ENCODE peak calls at places on chromosomes 13 and 19, in ten cellular contexts. R, N, G, T, P, C, Q, I, O and E are unnamed samples.

GRCh38 chr19:48329167-48329891 is 4.0 kb downstream of the EMP3 start:
- DNase-seq in Q (no peak), T (no peak), N (peak), O (no peak), R (peak), P (peak), I (no peak), G (no peak), C (no peak), E (no peak)

GRCh38 chr13:70253834-70254233 is 145.6 kb upstream of the KLHL1 start:
- DNase-seq in N (no peak), O (no peak), T (no peak), R (no peak), P (no peak), C (no peak), I (no peak), Q (peak), G (no peak), E (no peak)

GRCh38 chr19:45076029-45076850 is at the start of gene ZNF296:
- DNase-seq in N (peak), R (peak), I (peak), O (peak), T (peak), P (peak), Q (peak), C (peak), G (no peak), E (no peak)

GRCh38 chr13:95201814-95202521 is 99.3 kb downstream of the ABCC4 start:
- DNase-seq in O (no peak), T (no peak), N (no peak), P (no peak), Q (no peak), C (no peak), I (no peak), G (no peak), R (no peak), E (no peak)

GRCh38 chr13:98977568-98978270 is at the start of gene DOCK9:
- DNase-seq in Q (no peak), R (peak), C (peak), O (no peak), T (no peak), P (peak), G (peak), N (no peak), I (peak), E (no peak)

GRCh38 chr13:105219636-105220035 is 1315.8 kb downstream of the EFNB2 start:
- DNase-seq in O (no peak), R (no peak), N (no peak), G (no peak), Q (no peak), T (no peak), P (peak), I (no peak), C (no peak), E (no peak)

GRCh38 chr13:102517959-102518358 is 78.8 kb upstream of the TPP2 start:
- DNase-seq in N (no peak), G (no peak), T (no peak), O (no peak), Q (no peak), I (no peak), R (no peak), P (no peak), C (no peak), E (no peak)

GRCh38 chr19:6020972-6021805 is 43.2 kb upstream of the RANBP3 start:
- DNase-seq in O (no peak), I (no peak), N (no peak), C (no peak), T (no peak), R (no peak), P (no peak), Q (peak), G (no peak), E (no peak)

GRCh38 chr13:80712026-80712425 is 371.1 kb upstream of the SPRY2 start:
- DNase-seq in O (no peak), T (no peak), P (no peak), N (no peak), C (no peak), G (no peak), R (no peak), I (no peak), Q (no peak), E (no peak)

GRCh38 chr13:98443329-98443728 is 133.6 kb downstream of the STK24 start:
- DNase-seq in T (no peak), I (no peak), O (no peak), C (no peak), Q (no peak), P (peak), R (peak), G (no peak), N (no peak), E (no peak)

GRCh38 chr13:78121459-78122348 is 203.1 kb upstream of the EDNRB start:
- DNase-seq in N (no peak), T (no peak), Q (peak), I (no peak), C (peak), O (no peak), G (no peak), R (peak), P (peak), E (peak)

GRCh38 chr19:30686252-30686762 is 314.1 kb downstream of the ZNF536 start:
- DNase-seq in T (no peak), R (peak), G (no peak), C (peak), I (no peak), Q (no peak), N (no peak), O (no peak), P (peak), E (peak)

GRCh38 chr13:110305949-110306339 is 1.0 kb downstream of the COL4A1 start:
- DNase-seq in G (no peak), N (no peak), C (no peak), Q (no peak), P (peak), I (no peak), R (peak), T (no peak), O (no peak), E (peak)

GRCh38 chr19:37987356-37988332 is 80.6 kb downstream of the SIPA1L3 start:
- DNase-seq in R (no peak), P (peak), G (no peak), N (no peak), I (peak), T (no peak), O (no peak), Q (no peak), C (no peak), E (no peak)

GRCh38 chr19:38395381-38396127 is 7.1 kb downstream of the SPRED3 start:
- DNase-seq in I (no peak), O (no peak), C (no peak), T (no peak), Q (no peak), N (peak), G (no peak), P (no peak), R (no peak), E (no peak)

GRCh38 chr19:14375055-14375581 is 6.1 kb upstream of the ADGRE5 start:
- DNase-seq in G (no peak), I (peak), C (no peak), O (peak), N (peak), R (no peak), Q (no peak), P (no peak), T (no peak), E (no peak)

GRCh38 chr19:38877781-38878574 is at the start of gene RINL:
- DNase-seq in Q (peak), R (no peak), P (no peak), O (peak), N (peak), T (no peak), G (no peak), C (no peak), I (peak), E (peak)

GRCh38 chr19:14565765-14566711 is 5.8 kb downstream of the NDUFB7 start:
- DNase-seq in C (peak), T (no peak), G (no peak), Q (no peak), O (no peak), P (no peak), N (no peak), R (no peak), I (no peak), E (no peak)

GRCh38 chr19:58361900-58362271 is 665 bp downstream of the ZNF497 start:
- DNase-seq in P (no peak), R (peak), G (no peak), Q (no peak), T (peak), N (no peak), I (peak), O (no peak), C (no peak), E (peak)

GRCh38 chr19:3803114-3803888 is 17.1 kb upstream of the MATK start:
- DNase-seq in P (no peak), O (no peak), G (no peak), T (no peak), Q (no peak), N (no peak), I (no peak), C (no peak), R (no peak), E (no peak)

GRCh38 chr19:1622007-1622406 is 16.7 kb upstream of the UQCR11 start:
- DNase-seq in C (no peak), R (no peak), T (no peak), Q (no peak), G (no peak), O (no peak), I (no peak), P (no peak), N (no peak), E (no peak)

GRCh38 chr13:99812611-99813010 is 159.0 kb downstream of the ZIC5 start:
- DNase-seq in O (no peak), R (peak), T (no peak), C (peak), P (peak), N (no peak), G (no peak), I (no peak), Q (no peak), E (no peak)

GRCh38 chr19:38304866-38305429 is 897 bp downstream of the C19orf33 start:
- DNase-seq in O (no peak), T (peak), P (no peak), R (no peak), Q (peak), N (no peak), I (peak), G (no peak), C (no peak), E (peak)

GRCh38 chr13:49637989-49638388 is 9.7 kb downstream of the ARL11 start:
- DNase-seq in R (no peak), C (no peak), I (no peak), O (no peak), Q (peak), N (no peak), T (no peak), G (no peak), P (no peak), E (no peak)

GRCh38 chr19:681029-681626 is 4.9 kb downstream of the FSTL3 start:
- DNase-seq in N (no peak), O (no peak), Q (peak), R (no peak), P (no peak), T (no peak), I (peak), C (peak), G (no peak), E (peak)

GRCh38 chr13:37505531-37505930 is 93.0 kb downstream of the POSTN start:
- DNase-seq in P (no peak), I (no peak), O (no peak), N (no peak), G (no peak), Q (no peak), T (no peak), R (no peak), C (no peak), E (peak)

GRCh38 chr19:32041681-32042292 is 303.6 kb upstream of the ZNF507 start:
- DNase-seq in P (no peak), R (peak), I (no peak), G (peak), T (no peak), C (no peak), O (no peak), N (no peak), Q (no peak), E (peak)

GRCh38 chr19:45769821-45770191 is 754 bp upstream of the SIX5 start:
- DNase-seq in T (no peak), I (peak), N (peak), C (no peak), R (no peak), P (no peak), Q (no peak), G (peak), O (no peak), E (peak)

GRCh38 chr13:42968906-42969305 is 23.1 kb downstream of the EPSTI1 start:
- DNase-seq in O (no peak), Q (peak), N (no peak), T (peak), I (no peak), P (no peak), C (no peak), G (no peak), R (no peak), E (no peak)

GRCh38 chr19:29017788-29018187 is 195.2 kb downstream of the UQCRFS1 start:
- DNase-seq in C (no peak), G (no peak), T (no peak), P (no peak), R (no peak), I (no peak), Q (no peak), N (no peak), O (no peak), E (no peak)

GRCh38 chr19:2331601-2332246 is 3.2 kb downstream of the SPPL2B start:
- DNase-seq in C (peak), P (no peak), Q (no peak), T (no peak), O (no peak), G (no peak), N (no peak), I (no peak), R (no peak), E (no peak)

GRCh38 chr19:16013181-16013850 is 63.0 kb upstream of the TPM4 start:
- DNase-seq in C (no peak), T (no peak), N (no peak), R (no peak), O (no peak), Q (no peak), I (no peak), G (no peak), P (no peak), E (no peak)

GRCh38 chr19:3062165-3063105 is at the start of gene TLE5:
- DNase-seq in P (peak), C (peak), O (peak), N (peak), G (peak), R (peak), Q (peak), T (no peak), I (peak), E (peak)

GRCh38 chr19:51708811-51709210 is 15.0 kb downstream of the HAS1 start:
- DNase-seq in O (no peak), N (no peak), T (no peak), G (no peak), C (no peak), Q (no peak), P (no peak), I (no peak), R (peak), E (no peak)

GRCh38 chr19:38737921-38738731 is 6.1 kb downstream of the CAPN12 start:
- DNase-seq in R (no peak), O (no peak), P (peak), Q (no peak), I (no peak), C (no peak), N (no peak), T (no peak), G (no peak), E (no peak)